ENCODE peak calls at places on chromosomes 3 and 15, in four cellular contexts. Z is H1, D is HepG2, O is GM12878. E is an unnamed sample.

GRCh38 chr15:95138604-95139270 is 907.4 kb downstream of the MCTP2 start:
- DNase-seq in Z (no peak), D (no peak), O (no peak), E (no peak)

GRCh38 chr15:101124731-101125558 is 126.9 kb downstream of the CHSY1 start:
- DNase-seq in Z (no peak), D (no peak), O (peak; percentile 27), E (no peak)

GRCh38 chr3:156535162-156535627 is 19.7 kb downstream of the SSR3 start:
- DNase-seq in Z (peak; percentile 46), D (peak; percentile 96), O (no peak), E (peak; percentile 44)

GRCh38 chr3:121477589-121477988 is 68.2 kb downstream of the POLQ start:
- DNase-seq in Z (no peak), D (no peak), O (no peak), E (peak; percentile 15)

GRCh38 chr15:25690673-25691543 is 172.2 kb downstream of the ATP10A start:
- DNase-seq in Z (no peak), D (no peak), O (no peak), E (no peak)

GRCh38 chr3:127962937-127963336 is 47.9 kb downstream of the KBTBD12 start:
- DNase-seq in Z (no peak), D (no peak), O (no peak), E (no peak)

GRCh38 chr3:51390186-51390585 is 899 bp upstream of the RBM15B start:
- DNase-seq in Z (no peak), D (no peak), O (no peak), E (no peak)

GRCh38 chr15:96535148-96535547 is 204.6 kb downstream of the NR2F2 start:
- DNase-seq in Z (no peak), D (no peak), O (no peak), E (no peak)

GRCh38 chr3:125054436-125055164 is 1.2 kb downstream of the HEG1 start:
- DNase-seq in Z (no peak), D (peak; percentile 85), O (peak; percentile 62), E (no peak)

GRCh38 chr3:105809204-105809893 is 59.5 kb downstream of the CBLB start:
- DNase-seq in Z (no peak), D (peak; percentile 74), O (no peak), E (no peak)

GRCh38 chr3:149377408-149378111 is at the start of gene TM4SF1:
- DNase-seq in Z (no peak), D (peak; percentile 97), O (no peak), E (no peak)

GRCh38 chr3:197028711-197029510 is 706 bp downstream of the MELTF start:
- DNase-seq in Z (no peak), D (no peak), O (no peak), E (no peak)

GRCh38 chr3:169744332-169745054 is 20.4 kb downstream of the TERC start:
- DNase-seq in Z (no peak), D (no peak), O (no peak), E (no peak)

GRCh38 chr15:59686389-59686788 is 2.7 kb downstream of the BNIP2 start:
- DNase-seq in Z (no peak), D (no peak), O (peak; percentile 36), E (no peak)

GRCh38 chr15:36940636-36941285 is 159.6 kb downstream of the MEIS2 start:
- DNase-seq in Z (no peak), D (no peak), O (no peak), E (no peak)

GRCh38 chr3:71080517-71081083 is 502.9 kb downstream of the FOXP1 start:
- DNase-seq in Z (no peak), D (no peak), O (no peak), E (no peak)

GRCh38 chr3:5120446-5120845 is 1.6 kb upstream of the ARL8B start:
- DNase-seq in Z (no peak), D (no peak), O (no peak), E (no peak)

GRCh38 chr15:69854521-69855171 is 243.1 kb downstream of the TLE3 start:
- DNase-seq in Z (no peak), D (no peak), O (no peak), E (no peak)

GRCh38 chr3:45055411-45056143 is 29.5 kb downstream of the CLEC3B start:
- DNase-seq in Z (no peak), D (peak; percentile 65), O (no peak), E (peak; percentile 49)
- H3K4me3 ChIP-seq in Z (no peak overlapping the region), D (no peak overlapping the region), O (no peak overlapping the region), E (no peak overlapping the region)

DNA sequence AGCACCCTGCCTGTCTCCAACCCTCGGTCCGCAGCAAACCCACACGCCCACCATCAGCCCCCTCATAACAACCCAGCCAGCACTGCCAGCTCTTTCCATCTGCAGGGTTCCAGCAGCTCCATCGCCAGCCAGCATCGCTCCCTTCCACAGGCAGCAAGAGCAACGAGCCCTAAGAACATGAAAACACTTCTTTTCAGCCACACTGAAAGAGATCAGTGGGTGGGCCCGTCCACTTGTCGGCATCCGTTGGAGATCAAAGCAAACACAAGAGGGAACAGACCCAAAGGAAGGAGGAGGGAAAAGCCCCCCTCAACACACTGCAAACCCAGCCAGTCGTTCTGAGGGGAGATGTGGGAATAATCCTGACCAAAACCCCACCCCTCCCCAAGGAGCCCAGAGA is 473.4 kb upstream of the PROK2 start:
- DNase-seq in Z (no peak), D (no peak), O (no peak), E (no peak)
- H3K9ac ChIP-seq in Z (no peak overlapping the region), D (no peak overlapping the region), O (no peak overlapping the region), E (no peak overlapping the region)

DNA sequence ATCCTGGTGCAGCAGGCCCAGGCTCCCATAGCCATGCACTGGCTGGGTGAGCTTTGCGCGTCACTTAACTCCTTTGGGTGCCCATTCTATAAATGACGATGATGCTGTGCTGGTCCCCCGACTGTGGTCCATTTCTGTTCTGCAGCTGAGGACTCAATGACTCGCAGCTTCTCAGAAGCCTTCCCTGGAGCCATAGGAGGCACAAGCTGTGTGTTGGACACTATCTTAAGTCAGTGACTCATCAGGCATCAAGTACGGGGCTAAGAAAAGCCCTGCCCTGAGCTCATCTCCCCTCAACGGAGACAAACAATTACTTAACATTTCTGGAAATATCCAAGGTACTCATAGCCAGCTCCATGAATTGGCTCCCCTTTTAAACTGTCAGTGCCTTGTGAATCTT is 13.8 kb upstream of the MUSTN1 start:
- DNase-seq in Z (no peak), D (no peak), O (no peak), E (no peak)
- TF ChIP-seq SUZ12 in Z (no peak), D (no peak), O (no peak), E (no peak)

DNA sequence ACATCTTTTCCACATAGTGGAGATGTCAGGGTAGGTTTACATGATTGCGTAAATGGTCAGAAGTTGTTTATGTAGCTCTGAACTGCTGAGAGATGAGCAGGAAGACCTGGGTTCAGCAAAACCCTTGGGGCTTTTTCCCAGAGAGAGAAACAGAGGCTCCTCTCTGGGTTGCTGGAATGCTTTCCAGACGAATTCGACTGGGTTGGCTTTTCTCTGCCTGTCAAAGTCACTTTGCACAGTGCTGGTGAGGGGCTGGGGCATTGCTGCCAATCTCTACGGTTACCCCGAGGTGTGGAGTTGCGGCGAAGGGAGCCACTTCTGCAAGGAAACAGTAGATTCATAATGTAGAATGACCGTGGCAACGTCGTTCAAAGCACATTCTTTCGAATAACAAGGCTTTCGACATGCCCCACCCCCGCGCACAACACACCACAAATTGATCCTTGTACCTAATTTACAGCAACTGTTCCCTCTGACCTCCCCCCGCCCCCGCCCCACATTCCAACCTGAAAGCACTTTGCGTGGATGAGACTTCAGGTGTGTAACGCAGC is 950 bp upstream of the CNTN4 start:
- DNase-seq in Z (no peak), D (no peak), O (no peak), E (no peak)
- H3K4me3 ChIP-seq in Z (peak overlapping the region; percentile 51), D (no peak overlapping the region), O (no peak overlapping the region), E (peak overlapping the region; percentile 52)

DNA sequence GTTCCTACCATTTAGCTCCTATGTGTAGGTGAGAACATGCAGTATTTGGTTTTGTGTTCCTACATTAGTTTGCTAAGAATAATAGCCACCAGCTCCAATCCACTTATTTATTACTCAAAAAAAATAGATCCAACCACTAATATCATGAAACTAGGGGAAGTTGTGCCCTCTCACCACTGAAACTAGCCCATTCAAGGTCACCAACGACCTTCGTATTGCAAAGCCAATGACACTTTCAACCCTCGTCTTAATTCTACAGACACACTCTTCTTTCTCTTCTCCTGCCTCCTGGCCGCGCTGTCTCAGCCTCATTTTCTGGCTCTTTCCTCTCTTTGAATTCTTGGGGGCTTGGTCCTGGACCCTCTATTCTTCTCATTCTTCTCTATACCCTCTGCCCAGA is 25.7 kb upstream of the LIMD1 start:
- DNase-seq in Z (no peak), D (no peak), O (no peak), E (no peak)
- H3K9ac ChIP-seq in Z (no peak overlapping the region), D (no peak overlapping the region), O (no peak overlapping the region), E (no peak overlapping the region)

GRCh38 chr3:116155830-116156229 is 289.5 kb downstream of the LSAMP start:
- DNase-seq in Z (no peak), D (no peak), O (no peak), E (no peak)
- TF ChIP-seq SUZ12 in Z (no peak), D (no peak), O (no peak), E (no peak)

GRCh38 chr3:183447206-183448001 is 19.0 kb upstream of the MCF2L2 start:
- DNase-seq in Z (peak; percentile 94), D (peak; percentile 92), O (peak; percentile 43), E (peak; percentile 95)

GRCh38 chr3:183448369-183449128 is 20.1 kb upstream of the MCF2L2 start:
- DNase-seq in Z (no peak), D (no peak), O (no peak), E (no peak)

GRCh38 chr3:183444748-183445147 is 16.3 kb upstream of the MCF2L2 start:
- DNase-seq in Z (no peak), D (no peak), O (no peak), E (no peak)

GRCh38 chr3:183449391-183449790 is 21.0 kb upstream of the MCF2L2 start:
- DNase-seq in Z (no peak), D (peak; percentile 10), O (no peak), E (no peak)

DNA sequence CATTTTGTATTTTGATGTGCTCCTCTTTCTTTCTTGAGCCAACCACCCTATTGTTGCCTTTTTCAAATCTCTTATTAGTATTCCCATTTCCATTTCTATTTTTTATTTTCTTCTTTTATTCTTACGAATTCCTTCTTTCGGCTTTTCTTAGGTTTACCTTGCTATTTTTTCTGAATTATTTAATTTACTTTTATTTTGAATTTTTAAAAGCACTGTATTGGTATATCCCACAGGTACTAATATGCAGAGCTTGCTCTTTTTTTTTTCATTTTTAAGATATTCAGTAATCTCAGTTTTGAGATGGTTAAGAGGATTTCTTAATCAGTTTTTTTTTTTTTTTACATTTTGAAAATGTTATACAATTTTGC is 18.4 kb upstream of the MCF2L2 start:
- DNase-seq in Z (no peak), D (no peak), O (no peak), E (no peak)
- H3K4me3 ChIP-seq in Z (peak overlapping the region; percentile 95), D (peak overlapping the region; percentile 97), O (peak overlapping the region; percentile 62), E (peak overlapping the region; percentile 93)

DNA sequence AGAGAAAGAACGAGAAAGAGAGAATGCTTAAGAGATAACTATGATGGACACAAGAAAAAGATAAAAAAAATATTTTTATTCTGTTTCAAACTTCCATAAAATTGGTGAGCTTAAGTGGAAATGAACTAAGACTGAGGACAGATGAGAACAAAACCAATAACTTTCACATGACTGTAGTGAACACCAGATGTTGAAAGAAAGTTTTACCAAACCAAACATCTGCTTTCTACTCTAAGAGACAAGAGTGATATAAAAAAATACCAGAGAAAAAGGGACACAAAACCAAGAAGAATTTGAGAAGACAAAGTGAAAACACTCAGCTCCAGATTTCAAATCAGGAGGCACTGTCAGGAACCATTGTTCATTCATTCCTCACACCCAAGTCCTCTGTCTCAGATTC is 147.9 kb downstream of the IMPG2 start:
- DNase-seq in Z (no peak), D (no peak), O (no peak), E (no peak)
- H3K9ac ChIP-seq in Z (no peak overlapping the region), D (no peak overlapping the region), O (no peak overlapping the region), E (no peak overlapping the region)

GRCh38 chr3:47817609-47818008 is 14.7 kb downstream of the DHX30 start:
- DNase-seq in Z (no peak), D (no peak), O (no peak), E (no peak)
- TF ChIP-seq SUZ12 in Z (no peak), D (no peak), O (no peak), E (no peak)

GRCh38 chr3:100089802-100090668 is 24.3 kb downstream of the FILIP1L start:
- DNase-seq in Z (peak; percentile 10), D (peak; percentile 67), O (no peak), E (no peak)
- H3K4me3 ChIP-seq in Z (no peak overlapping the region), D (no peak overlapping the region), O (no peak overlapping the region), E (no peak overlapping the region)